ENCODE peak calls at places on chromosomes 12 and 14, in eight cellular contexts. C is foreskin fibroblast; K is esophagus squamous epithelium; X is pancreas; E is hepatocyte; S is NB4; W is adrenal gland; T is CD8-positive, alpha-beta T cell. J is an unnamed sample.

GRCh38 chr14:64792231-64792630 is 87.5 kb downstream of the SPTB start:
- DNase-seq in C (no peak), K (no peak), X (no peak), E (no peak), S (no peak), W (no peak), T (no peak), J (no peak)

GRCh38 chr14:33794791-33795300 is 156.0 kb downstream of the EGLN3 start:
- DNase-seq in C (peak; percentile 29), K (no peak), X (no peak), E (no peak), S (no peak), W (no peak), T (no peak), J (no peak)

GRCh38 chr12:128609861-128610260 is 213.9 kb downstream of the SLC15A4 start:
- DNase-seq in C (no peak), K (no peak), X (no peak), E (no peak), S (peak; percentile 35), W (no peak), T (no peak), J (no peak)

GRCh38 chr12:19402743-19403400 is 36.4 kb upstream of the AEBP2 start:
- DNase-seq in C (peak; percentile 42), K (no peak), X (peak; percentile 17), E (peak; percentile 23), S (no peak), W (peak; percentile 16), T (no peak), J (peak; percentile 62)

GRCh38 chr14:36068777-36069534 is 107.6 kb downstream of the PTCSC3 start:
- DNase-seq in C (peak; percentile 19), K (no peak), X (no peak), E (no peak), S (no peak), W (no peak), T (no peak), J (peak; percentile 41)

GRCh38 chr14:36057452-36058142 is 118.9 kb downstream of the PTCSC3 start:
- DNase-seq in C (no peak), K (no peak), X (no peak), E (no peak), S (no peak), W (no peak), T (no peak), J (peak; percentile 1)

GRCh38 chr14:35319509-35319908 is 27.3 kb downstream of the PSMA6 start:
- DNase-seq in C (no peak), K (no peak), X (no peak), E (no peak), S (no peak), W (no peak), T (no peak), J (no peak)

GRCh38 chr14:54450535-54450934 is 9.4 kb upstream of the CNIH1 start:
- DNase-seq in C (peak; percentile 94), K (no peak), X (no peak), E (no peak), S (peak; percentile 83), W (peak; percentile 35), T (no peak), J (peak; percentile 65)

GRCh38 chr14:47935332-47935731 is 259.9 kb upstream of the MDGA2 start:
- DNase-seq in C (no peak), K (no peak), X (no peak), E (no peak), S (no peak), W (no peak), T (no peak), J (no peak)

GRCh38 chr12:23640754-23641153 is 308.7 kb downstream of the SOX5 start:
- DNase-seq in C (no peak), K (no peak), X (no peak), E (no peak), S (no peak), W (no peak), T (no peak), J (no peak)

GRCh38 chr12:101616027-101616494 is 21.3 kb downstream of the MYBPC1 start:
- DNase-seq in C (peak; percentile 1), K (no peak), X (no peak), E (peak; percentile 27), S (peak; percentile 68), W (peak; percentile 6), T (no peak), J (peak; percentile 88)

GRCh38 chr12:68932701-68933563 is at the start of gene CPM:
- DNase-seq in C (peak; percentile 83), K (no peak), X (peak; percentile 69), E (peak; percentile 90), S (peak; percentile 66), W (peak; percentile 75), T (peak; percentile 51), J (peak; percentile 48)

GRCh38 chr14:90674043-90674670 is 142.1 kb downstream of the TTC7B start:
- DNase-seq in C (no peak), K (no peak), X (no peak), E (no peak), S (peak; percentile 67), W (no peak), T (no peak), J (no peak)

GRCh38 chr14:24051162-24051788 is 534 bp upstream of the CARMIL3 start:
- DNase-seq in C (peak; percentile 8), K (no peak), X (no peak), E (no peak), S (no peak), W (no peak), T (no peak), J (no peak)

GRCh38 chr12:107309020-107309419 is 215.7 kb upstream of the CRY1 start:
- DNase-seq in C (no peak), K (no peak), X (no peak), E (no peak), S (no peak), W (no peak), T (no peak), J (no peak)

GRCh38 chr14:52267501-52268190 is at the start of gene PTGDR:
- DNase-seq in C (peak; percentile 66), K (no peak), X (no peak), E (peak; percentile 16), S (no peak), W (peak; percentile 18), T (peak; percentile 23), J (peak; percentile 15)

GRCh38 chr12:107436376-107436775 is 249.2 kb upstream of the PWP1 start:
- DNase-seq in C (peak; percentile 47), K (no peak), X (no peak), E (peak; percentile 24), S (no peak), W (no peak), T (no peak), J (peak; percentile 80)

GRCh38 chr12:67512061-67512460 is 136.5 kb upstream of the DYRK2 start:
- DNase-seq in C (no peak), K (no peak), X (no peak), E (no peak), S (no peak), W (no peak), T (no peak), J (peak; percentile 43)

GRCh38 chr12:108319277-108320234 is 19.6 kb downstream of the CMKLR1 start:
- DNase-seq in C (no peak), K (no peak), X (no peak), E (no peak), S (no peak), W (no peak), T (no peak), J (no peak)

GRCh38 chr12:28622416-28622815 is 432.2 kb downstream of the CCDC91 start:
- DNase-seq in C (peak; percentile 78), K (no peak), X (no peak), E (no peak), S (no peak), W (no peak), T (no peak), J (peak; percentile 76)

GRCh38 chr12:75781532-75782046 is 250.0 kb downstream of the PHLDA1 start:
- DNase-seq in C (peak; percentile 76), K (no peak), X (no peak), E (peak; percentile 53), S (no peak), W (peak; percentile 35), T (no peak), J (peak; percentile 73)

GRCh38 chr14:53032161-53032803 is 81.4 kb upstream of the FERMT2 start:
- DNase-seq in C (peak; percentile 93), K (no peak), X (peak; percentile 22), E (no peak), S (no peak), W (peak; percentile 61), T (no peak), J (peak; percentile 83)

DNA sequence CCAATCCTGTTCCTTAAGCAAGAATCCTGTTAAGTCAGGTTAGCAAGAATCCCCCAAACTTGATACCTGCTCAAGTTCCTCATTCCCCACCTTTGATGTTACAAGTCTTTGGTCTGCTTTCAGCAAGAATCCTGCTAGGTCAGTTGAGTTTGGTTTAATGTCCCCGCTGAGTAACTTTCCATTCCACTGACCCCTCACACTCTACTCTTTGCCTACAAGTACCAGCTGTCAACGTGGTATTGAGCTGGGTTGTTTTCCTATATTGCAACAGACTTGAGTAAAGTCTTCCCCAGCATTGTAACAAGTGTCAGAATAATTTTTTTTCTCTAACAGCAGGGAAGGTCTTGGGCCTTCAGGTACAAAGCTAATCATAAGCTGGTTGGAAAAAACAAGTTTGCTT is 6.3 kb downstream of the PPM1H start:
- DNase-seq in C (no peak), K (no peak), X (no peak), E (no peak), S (no peak), W (no peak), T (no peak), J (no peak)
- H3K4me3 ChIP-seq in C (no peak overlapping the region), K (no peak overlapping the region), X (no peak overlapping the region), E (no peak overlapping the region), S (no peak overlapping the region), W (no peak overlapping the region), T (no peak overlapping the region), J (no peak overlapping the region)

DNA sequence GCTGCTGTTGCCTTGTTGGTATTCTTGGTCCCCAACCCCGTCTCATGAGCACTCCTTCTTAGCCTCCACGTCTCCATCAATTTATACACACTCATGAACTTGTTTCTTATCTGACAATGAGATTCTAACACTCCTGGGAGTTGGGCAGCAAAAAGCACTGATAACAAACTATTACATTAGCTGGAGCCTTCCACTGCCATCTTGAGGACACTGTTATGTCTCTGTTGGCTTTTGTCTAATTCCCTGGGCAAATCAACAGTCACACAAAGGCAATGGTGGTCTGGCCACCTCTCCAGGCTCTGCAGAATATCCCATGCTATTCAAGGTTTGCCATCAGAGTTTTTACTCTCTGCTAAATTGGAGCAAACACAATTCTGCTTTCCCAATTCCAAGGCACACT is 117.8 kb upstream of the COCH start:
- DNase-seq in C (no peak), K (no peak), X (no peak), E (no peak), S (peak; percentile 6), W (no peak), T (no peak), J (no peak)
- TF ChIP-seq CTCF in C (no peak), K (no peak), X (no peak), E (no peak), S (no peak), W (no peak), T (no peak), J (no peak)

GRCh38 chr12:46217686-46218508 is 50.9 kb downstream of the SLC38A1 start:
- DNase-seq in C (no peak), K (no peak), X (no peak), E (no peak), S (peak; percentile 96), W (peak; percentile 44), T (peak; percentile 50), J (no peak)
- H3K4me3 ChIP-seq in C (no peak overlapping the region), K (no peak overlapping the region), X (no peak overlapping the region), E (no peak overlapping the region), S (peak overlapping the region; percentile 42), W (no peak overlapping the region), T (peak overlapping the region; percentile 47), J (no peak overlapping the region)

GRCh38 chr14:29587761-29588160 is 339.9 kb downstream of the PRKD1 start:
- DNase-seq in C (no peak), K (no peak), X (no peak), E (no peak), S (no peak), W (peak; percentile 23), T (no peak), J (peak; percentile 20)
- TF ChIP-seq CTCF in C (no peak), K (no peak), X (no peak), E (no peak), S (no peak), W (no peak), T (no peak), J (no peak)

J was measured in choroid plexus epithelial cell.